ENCODE peak calls at places on chromosomes 6 and 20, in six cellular contexts. One of them, this sample, is unnamed.

GRCh38 chr20:57398231-57398821 is 7.1 kb downstream of the RBM38 start:
- DNase-seq in GM12878: peak; percentile 83
- DNase-seq in K562: no peak
- DNase-seq in A549: no peak
- DNase-seq in HepG2: no peak
- DNase-seq in IMR-90: no peak
- DNase-seq in this sample: no peak

GRCh38 chr6:15491255-15491985 is 171.4 kb downstream of the DTNBP1 start:
- DNase-seq in A549: peak; percentile 51
- DNase-seq in GM12878: peak; percentile 17
- DNase-seq in HepG2: peak; percentile 94
- DNase-seq in K562: peak; percentile 66
- DNase-seq in IMR-90: peak; percentile 78
- DNase-seq in this sample: peak; percentile 77

GRCh38 chr6:129309154-129309553 is 400.8 kb downstream of the ARHGAP18 start:
- DNase-seq in GM12878: no peak
- DNase-seq in A549: no peak
- DNase-seq in IMR-90: no peak
- DNase-seq in K562: no peak
- DNase-seq in HepG2: no peak
- DNase-seq in this sample: no peak

GRCh38 chr6:69888842-69889590 is 22.7 kb downstream of the COL19A1 start:
- DNase-seq in A549: no peak
- DNase-seq in K562: no peak
- DNase-seq in HepG2: no peak
- DNase-seq in IMR-90: no peak
- DNase-seq in GM12878: no peak
- DNase-seq in this sample: no peak

GRCh38 chr6:118316796-118317384 is 231.2 kb upstream of the PLN start:
- DNase-seq in K562: no peak
- DNase-seq in HepG2: no peak
- DNase-seq in GM12878: no peak
- DNase-seq in IMR-90: no peak
- DNase-seq in A549: no peak
- DNase-seq in this sample: no peak

GRCh38 chr6:92827104-92827503 is 592.3 kb downstream of the EPHA7 start:
- DNase-seq in IMR-90: no peak
- DNase-seq in K562: no peak
- DNase-seq in A549: no peak
- DNase-seq in GM12878: peak; percentile 8
- DNase-seq in HepG2: no peak
- DNase-seq in this sample: no peak

GRCh38 chr6:162785632-162786242 is 58.0 kb downstream of the PACRG start:
- DNase-seq in HepG2: peak; percentile 1
- DNase-seq in A549: no peak
- DNase-seq in GM12878: no peak
- DNase-seq in K562: no peak
- DNase-seq in IMR-90: no peak
- DNase-seq in this sample: no peak

GRCh38 chr6:132082421-132082820 is 131.2 kb upstream of the CCN2 start:
- DNase-seq in K562: no peak
- DNase-seq in HepG2: no peak
- DNase-seq in A549: no peak
- DNase-seq in GM12878: no peak
- DNase-seq in IMR-90: peak; percentile 34
- DNase-seq in this sample: no peak

GRCh38 chr20:13102689-13103088 is 93.9 kb downstream of the SPTLC3 start:
- DNase-seq in A549: no peak
- DNase-seq in HepG2: no peak
- DNase-seq in GM12878: no peak
- DNase-seq in IMR-90: no peak
- DNase-seq in K562: no peak
- DNase-seq in this sample: no peak

GRCh38 chr20:8018928-8019177 is 708 bp downstream of the TMX4 start:
- DNase-seq in HepG2: no peak
- DNase-seq in K562: no peak
- DNase-seq in A549: no peak
- DNase-seq in GM12878: peak; percentile 45
- DNase-seq in IMR-90: peak; percentile 15
- DNase-seq in this sample: no peak

GRCh38 chr6:18507018-18507415 is 119.9 kb downstream of the RNF144B start:
- DNase-seq in A549: no peak
- DNase-seq in IMR-90: no peak
- DNase-seq in HepG2: no peak
- DNase-seq in K562: no peak
- DNase-seq in GM12878: no peak
- DNase-seq in this sample: no peak

GRCh38 chr20:46979603-46980241 is 85.1 kb downstream of the EYA2 start:
- DNase-seq in K562: no peak
- DNase-seq in GM12878: peak; percentile 20
- DNase-seq in HepG2: no peak
- DNase-seq in A549: no peak
- DNase-seq in IMR-90: no peak
- DNase-seq in this sample: no peak

GRCh38 chr20:44039147-44039546 is 124.5 kb downstream of the TOX2 start:
- DNase-seq in IMR-90: no peak
- DNase-seq in A549: no peak
- DNase-seq in K562: no peak
- DNase-seq in HepG2: no peak
- DNase-seq in GM12878: no peak
- DNase-seq in this sample: no peak

GRCh38 chr6:18323935-18324707 is 59.8 kb upstream of the DEK start:
- DNase-seq in K562: peak; percentile 58
- DNase-seq in HepG2: peak; percentile 54
- DNase-seq in IMR-90: peak; percentile 61
- DNase-seq in A549: peak; percentile 36
- DNase-seq in GM12878: no peak
- DNase-seq in this sample: no peak

GRCh38 chr6:31138982-31139381 is at the start of gene PSORS1C2:
- DNase-seq in K562: no peak
- DNase-seq in GM12878: no peak
- DNase-seq in A549: no peak
- DNase-seq in HepG2: no peak
- DNase-seq in IMR-90: no peak
- DNase-seq in this sample: no peak

GRCh38 chr6:4280721-4281120 is 145.3 kb upstream of the ECI2 start:
- DNase-seq in GM12878: no peak
- DNase-seq in IMR-90: peak; percentile 91
- DNase-seq in A549: peak; percentile 68
- DNase-seq in K562: no peak
- DNase-seq in HepG2: no peak
- DNase-seq in this sample: no peak

GRCh38 chr6:137234505-137234863 is 15.3 kb upstream of the IFNGR1 start:
- DNase-seq in K562: no peak
- DNase-seq in HepG2: no peak
- DNase-seq in IMR-90: no peak
- DNase-seq in GM12878: no peak
- DNase-seq in A549: no peak
- DNase-seq in this sample: no peak

GRCh38 chr20:52924411-52925271 is 47.5 kb upstream of the TSHZ2 start:
- DNase-seq in GM12878: no peak
- DNase-seq in K562: no peak
- DNase-seq in IMR-90: no peak
- DNase-seq in A549: no peak
- DNase-seq in HepG2: peak; percentile 97
- DNase-seq in this sample: no peak

GRCh38 chr20:2224246-2224645 is 71.6 kb upstream of the TGM3 start:
- DNase-seq in HepG2: no peak
- DNase-seq in IMR-90: no peak
- DNase-seq in K562: no peak
- DNase-seq in GM12878: no peak
- DNase-seq in A549: no peak
- DNase-seq in this sample: no peak

GRCh38 chr6:27375613-27376079 is 12.9 kb upstream of the ZNF391 start:
- DNase-seq in IMR-90: no peak
- DNase-seq in HepG2: no peak
- DNase-seq in GM12878: no peak
- DNase-seq in A549: no peak
- DNase-seq in K562: peak; percentile 55
- DNase-seq in this sample: no peak

DNA sequence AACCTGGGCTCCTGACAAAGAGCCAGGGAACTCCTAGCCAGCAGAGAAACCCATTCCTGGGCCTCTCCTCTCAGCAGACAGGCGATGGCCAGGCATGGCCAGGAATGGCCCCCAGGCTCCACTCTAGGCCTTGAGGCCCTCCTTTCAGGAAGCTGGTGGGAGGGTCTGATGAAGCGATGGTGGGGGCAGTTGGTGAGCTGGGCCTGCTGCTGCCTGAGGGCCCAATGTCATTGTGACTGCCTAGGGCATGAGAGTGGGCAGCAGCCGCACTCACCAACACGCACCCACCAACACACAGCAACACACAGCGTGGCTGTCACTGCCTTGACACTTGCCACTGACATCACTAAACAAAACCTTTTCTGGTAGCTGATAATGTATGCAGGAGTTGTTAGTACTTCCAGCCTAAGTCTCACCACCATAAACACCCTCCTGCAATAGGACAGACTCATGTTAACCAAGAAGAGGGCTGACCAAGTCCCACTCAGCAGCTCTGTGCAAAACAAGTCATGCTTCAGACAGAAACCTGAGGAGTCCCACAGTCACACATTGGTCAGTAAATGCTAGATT is 69.3 kb downstream of the ABHD12 start:
- DNase-seq in GM12878: no peak
- DNase-seq in K562: no peak
- DNase-seq in A549: no peak
- DNase-seq in HepG2: no peak
- DNase-seq in IMR-90: no peak
- DNase-seq in this sample: no peak
- TF ChIP-seq RFX5 in GM12878: no peak
- TF ChIP-seq RFX5 in K562: no peak
- TF ChIP-seq RFX5 in A549: no peak
- TF ChIP-seq RFX5 in HepG2: no peak
- TF ChIP-seq RFX5 in IMR-90: no peak
- TF ChIP-seq RFX5 in this sample: no peak

DNA sequence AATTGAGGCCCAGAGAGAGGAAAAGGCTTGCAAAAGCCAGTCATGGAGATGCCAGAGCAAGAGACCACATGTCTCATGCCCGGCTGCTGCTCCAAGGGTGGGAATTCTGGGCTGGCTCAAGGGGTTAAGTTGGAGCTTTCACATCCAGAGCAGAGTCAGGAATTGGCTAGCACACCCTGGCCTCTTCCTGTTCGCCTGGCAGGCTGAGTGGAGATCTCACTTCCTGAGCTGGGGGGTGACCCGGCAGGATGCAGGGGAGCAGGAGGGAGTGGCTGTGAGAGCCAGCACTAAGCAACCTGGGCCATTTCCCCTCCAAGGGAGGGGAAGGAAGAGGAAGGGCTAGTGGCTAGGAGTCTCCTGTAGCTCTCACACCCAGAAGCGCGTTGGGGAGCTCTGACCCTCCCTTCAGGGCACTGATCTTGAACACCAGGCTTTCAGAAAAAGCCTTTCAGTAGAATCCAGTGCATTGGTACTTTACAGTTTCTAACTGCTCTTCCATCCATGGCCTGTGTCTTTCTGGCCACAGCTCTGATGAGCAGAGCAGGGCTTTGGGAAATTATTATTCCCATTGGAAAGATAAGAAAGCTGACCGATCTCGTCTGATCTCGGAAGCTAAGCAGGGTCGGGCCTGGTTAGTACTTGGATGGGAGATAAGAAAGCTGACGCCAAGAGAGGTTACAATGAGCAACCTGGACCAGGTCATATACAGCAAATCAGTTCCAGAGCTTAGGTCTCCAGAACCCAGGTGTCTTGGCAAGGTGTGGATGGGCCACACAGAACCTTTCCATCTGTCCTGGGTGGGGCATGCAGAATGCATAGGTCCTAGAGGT is 2.2 kb upstream of the CCM2L start:
- DNase-seq in GM12878: no peak
- DNase-seq in HepG2: no peak
- DNase-seq in A549: no peak
- DNase-seq in IMR-90: no peak
- DNase-seq in K562: no peak
- DNase-seq in this sample: peak; percentile 62
- TF ChIP-seq POLR2A in GM12878: no peak
- TF ChIP-seq POLR2A in HepG2: no peak
- TF ChIP-seq POLR2A in A549: no peak
- TF ChIP-seq POLR2A in IMR-90: no peak
- TF ChIP-seq POLR2A in K562: no peak
- TF ChIP-seq POLR2A in this sample: no peak

GRCh38 chr6:133895573-133896343 is 6.8 kb downstream of the TCF21 start:
- DNase-seq in A549: no peak
- DNase-seq in GM12878: no peak
- DNase-seq in HepG2: no peak
- DNase-seq in IMR-90: no peak
- DNase-seq in K562: no peak
- DNase-seq in this sample: no peak
- TF ChIP-seq RFX5 in A549: no peak
- TF ChIP-seq RFX5 in GM12878: no peak
- TF ChIP-seq RFX5 in HepG2: no peak
- TF ChIP-seq RFX5 in IMR-90: no peak
- TF ChIP-seq RFX5 in K562: no peak
- TF ChIP-seq RFX5 in this sample: no peak

GRCh38 chr6:144581807-144582537 is 296.8 kb downstream of the UTRN start:
- DNase-seq in IMR-90: peak; percentile 44
- DNase-seq in K562: peak; percentile 40
- DNase-seq in A549: peak; percentile 25
- DNase-seq in HepG2: peak; percentile 35
- DNase-seq in GM12878: no peak
- DNase-seq in this sample: no peak
- TF ChIP-seq POLR2A in IMR-90: no peak
- TF ChIP-seq POLR2A in K562: no peak
- TF ChIP-seq POLR2A in A549: no peak
- TF ChIP-seq POLR2A in HepG2: no peak
- TF ChIP-seq POLR2A in GM12878: no peak
- TF ChIP-seq POLR2A in this sample: no peak

DNA sequence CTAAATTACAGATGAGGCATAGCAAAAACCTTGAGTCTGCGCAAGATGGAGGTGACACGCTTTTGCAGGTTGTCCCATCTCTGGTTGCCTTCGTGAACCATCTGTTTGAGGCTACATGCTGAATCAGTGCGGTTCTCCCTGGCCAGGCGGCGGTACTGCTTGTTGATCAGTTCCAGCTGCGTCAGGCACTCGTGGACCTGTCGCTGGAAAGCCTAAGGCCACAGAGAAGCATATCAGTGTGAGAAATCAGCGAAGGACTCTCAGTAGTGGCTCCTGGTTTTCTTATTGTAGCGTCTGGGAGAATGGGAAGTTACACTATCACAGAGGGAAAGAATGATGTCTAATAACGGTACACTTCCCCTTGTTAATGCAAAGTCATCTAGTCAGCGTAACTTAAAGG is 344.4 kb downstream of the ESR1 start:
- DNase-seq in A549: no peak
- DNase-seq in HepG2: no peak
- DNase-seq in IMR-90: no peak
- DNase-seq in GM12878: no peak
- DNase-seq in K562: no peak
- DNase-seq in this sample: no peak
- TF ChIP-seq RFX5 in A549: no peak
- TF ChIP-seq RFX5 in HepG2: no peak
- TF ChIP-seq RFX5 in IMR-90: no peak
- TF ChIP-seq RFX5 in GM12878: no peak
- TF ChIP-seq RFX5 in K562: no peak
- TF ChIP-seq RFX5 in this sample: no peak

GRCh38 chr6:131063028-131063763 is at the start of gene EPB41L2:
- DNase-seq in IMR-90: peak; percentile 86
- DNase-seq in HepG2: peak; percentile 91
- DNase-seq in GM12878: peak; percentile 26
- DNase-seq in A549: peak; percentile 79
- DNase-seq in K562: peak; percentile 86
- DNase-seq in this sample: peak; percentile 93
- TF ChIP-seq POLR2A in IMR-90: peak; percentile 84
- TF ChIP-seq POLR2A in HepG2: peak; percentile 87
- TF ChIP-seq POLR2A in GM12878: peak; percentile 92
- TF ChIP-seq POLR2A in A549: peak; percentile 38
- TF ChIP-seq POLR2A in K562: peak; percentile 54
- TF ChIP-seq POLR2A in this sample: peak; percentile 76

GRCh38 chr6:108463789-108464188 is 96.9 kb upstream of the FOXO3 start:
- DNase-seq in A549: no peak
- DNase-seq in K562: no peak
- DNase-seq in HepG2: no peak
- DNase-seq in GM12878: no peak
- DNase-seq in IMR-90: no peak
- DNase-seq in this sample: no peak
- TF ChIP-seq RFX5 in A549: no peak
- TF ChIP-seq RFX5 in K562: no peak
- TF ChIP-seq RFX5 in HepG2: no peak
- TF ChIP-seq RFX5 in GM12878: no peak
- TF ChIP-seq RFX5 in IMR-90: no peak
- TF ChIP-seq RFX5 in this sample: no peak

This sample was measured in H1.